ENCODE peak calls at places on chromosomes 13 and 19, in four cellular contexts. O is fibroblast of lung, Q is cardiac muscle cell, L is aorta. V is an unnamed sample. For H3K9me3 and H3K36me3, the result is how much of the 10 kb centered on the place peaks cover.

GRCh38 chr19:8697671-8698432 is 743 bp downstream of the ACTL9 start:
- DNase-seq in O (no peak), Q (no peak), L (no peak), V (no peak)

GRCh38 chr13:40613192-40613818 is 53.1 kb downstream of the FOXO1 start:
- DNase-seq in O (no peak), Q (no peak), L (no peak), V (no peak)

GRCh38 chr19:307111-307531 is 15.9 kb upstream of the PLPP2 start:
- DNase-seq in O (no peak), Q (no peak), L (peak), V (no peak)

GRCh38 chr13:21957833-21958232 is 287.0 kb downstream of the FGF9 start:
- DNase-seq in O (no peak), Q (no peak), L (no peak), V (no peak)

GRCh38 chr19:40719414-40719894 is 2.5 kb downstream of the ITPKC start:
- DNase-seq in O (no peak), Q (no peak), L (no peak), V (no peak)

GRCh38 chr13:95106562-95106961 is 194.7 kb downstream of the ABCC4 start:
- DNase-seq in O (no peak), Q (peak), L (no peak), V (no peak)

GRCh38 chr19:571127-571974 is 1.0 kb upstream of the BSG start:
- DNase-seq in O (peak), Q (peak), L (peak), V (peak)

GRCh38 chr13:27035892-27036235 is 135.7 kb downstream of the USP12 start:
- DNase-seq in O (peak), Q (peak), L (no peak), V (no peak)

GRCh38 chr19:6516659-6517291 is 14.1 kb upstream of the TNFSF9 start:
- DNase-seq in O (peak), Q (peak), L (peak), V (peak)

GRCh38 chr13:99995503-99996176 is 14.1 kb downstream of the ZIC2 start:
- DNase-seq in O (no peak), Q (no peak), L (no peak), V (no peak)

GRCh38 chr19:7638802-7639465 is 2.0 kb downstream of the STXBP2 start:
- DNase-seq in O (no peak), Q (no peak), L (no peak), V (no peak)

GRCh38 chr19:10699650-10700335 is 1.4 kb upstream of the QTRT1 start:
- DNase-seq in O (peak), Q (peak), L (no peak), V (peak)

GRCh38 chr13:54484166-54484565 is 1455.6 kb downstream of the OLFM4 start:
- DNase-seq in O (no peak), Q (no peak), L (no peak), V (no peak)

GRCh38 chr13:54492995-54493394 is 1464.4 kb downstream of the OLFM4 start:
- DNase-seq in O (no peak), Q (no peak), L (no peak), V (no peak)

GRCh38 chr13:54486421-54487166 is 1458.0 kb downstream of the OLFM4 start:
- DNase-seq in O (no peak), Q (no peak), L (no peak), V (peak)

GRCh38 chr13:54489359-54489758 is 1460.7 kb downstream of the OLFM4 start:
- DNase-seq in O (no peak), Q (no peak), L (no peak), V (no peak)
- H3K9me3 ChIP-seq in O (under half), Q (under half), L (under half), V (under half)

GRCh38 chr13:110309159-110309476 is 2.0 kb downstream of the COL4A2 start:
- DNase-seq in O (no peak), Q (no peak), L (no peak), V (no peak)
- H3K4me3 ChIP-seq in O (peak), Q (peak), L (peak), V (peak)

GRCh38 chr19:35458821-35459391 is 10.8 kb downstream of the FFAR2 start:
- DNase-seq in O (no peak), Q (no peak), L (no peak), V (no peak)

GRCh38 chr19:35460608-35461007 is 12.6 kb downstream of the FFAR2 start:
- DNase-seq in O (no peak), Q (peak), L (no peak), V (no peak)

GRCh38 chr19:35459414-35460082 is 11.5 kb downstream of the FFAR2 start:
- DNase-seq in O (no peak), Q (peak), L (peak), V (no peak)

GRCh38 chr19:35457173-35457572 is 9.1 kb downstream of the FFAR2 start:
- DNase-seq in O (no peak), Q (no peak), L (no peak), V (no peak)

DNA sequence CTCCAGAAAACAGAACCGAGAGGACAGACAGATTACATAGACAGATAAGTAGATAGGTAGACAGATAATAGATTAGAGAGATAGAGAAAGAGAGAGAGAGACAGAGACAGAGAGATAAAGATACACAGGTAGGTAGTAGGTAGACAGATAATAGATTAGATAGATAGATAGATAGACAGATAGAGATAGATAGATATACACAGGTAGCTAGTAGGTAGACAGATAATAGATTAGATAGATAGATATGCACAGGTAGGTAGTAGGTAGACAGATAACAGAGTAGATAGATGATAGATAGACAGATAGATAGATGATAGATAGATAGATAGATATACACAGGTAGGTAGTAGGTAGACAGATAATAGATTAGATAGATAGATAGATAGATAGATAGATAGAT is 10.1 kb downstream of the FFAR2 start:
- DNase-seq in O (no peak), Q (no peak), L (no peak), V (no peak)
- H3K36me3 ChIP-seq in O (under half), Q (under half), L (under half), V (under half)

GRCh38 chr19:51915324-51915867 is 10.6 kb upstream of the ZNF649 start:
- DNase-seq in O (no peak), Q (no peak), L (no peak), V (no peak)
- H3K9me3 ChIP-seq in O (under half), Q (under half), L (under half), V (under half)

DNA sequence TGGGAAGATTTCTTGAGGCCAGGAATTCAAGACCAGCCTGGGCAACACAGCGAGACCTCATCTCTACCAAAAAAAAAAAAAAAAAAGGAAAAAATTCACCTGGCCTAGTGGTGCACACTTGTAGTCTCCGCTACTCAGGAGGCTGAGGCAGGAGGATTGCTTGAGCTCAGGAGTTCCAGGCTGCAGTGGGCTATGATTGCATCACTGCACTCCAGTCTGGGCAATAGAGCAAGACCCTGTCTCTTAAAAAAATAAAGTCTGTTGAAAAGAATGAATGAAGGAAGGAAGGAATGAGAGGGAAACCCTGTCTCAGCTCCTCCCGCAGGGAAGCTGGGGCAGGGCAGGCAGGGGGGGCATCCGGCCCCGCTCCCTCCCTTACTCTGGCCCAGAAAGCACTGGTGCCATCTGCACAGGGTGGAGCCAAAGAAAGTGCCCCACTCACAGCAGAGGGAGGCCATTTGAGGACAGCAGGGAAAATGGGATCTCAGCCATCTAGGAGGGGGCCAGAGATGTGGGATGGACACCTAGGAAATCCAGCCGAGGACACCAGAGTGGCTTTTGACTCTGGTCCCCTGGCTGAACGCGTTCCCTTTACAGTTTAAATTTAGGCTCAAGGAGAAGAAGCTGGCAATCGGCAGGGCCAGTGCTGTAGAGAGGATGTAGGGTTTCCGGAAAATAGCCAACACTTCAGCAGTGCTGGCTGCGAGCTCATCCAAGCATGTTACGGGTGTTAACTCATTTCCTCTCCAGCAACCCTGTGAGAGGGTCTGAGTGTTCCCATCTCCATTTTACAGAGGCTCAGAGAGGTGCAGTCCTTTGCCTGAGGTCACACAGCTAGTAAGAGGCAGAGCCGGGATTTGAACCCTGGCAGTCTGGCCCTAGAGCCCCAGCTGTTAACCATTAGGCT is 3.6 kb upstream of the HPN start:
- DNase-seq in O (no peak), Q (peak), L (no peak), V (no peak)
- H3K4me3 ChIP-seq in O (no peak), Q (no peak), L (no peak), V (no peak)

GRCh38 chr19:16654151-16654550 is 5.8 kb downstream of the SMIM7 start:
- DNase-seq in O (no peak), Q (peak), L (no peak), V (peak)
- H3K36me3 ChIP-seq in O (under half), Q (under half), L (under half), V (half or more)

DNA sequence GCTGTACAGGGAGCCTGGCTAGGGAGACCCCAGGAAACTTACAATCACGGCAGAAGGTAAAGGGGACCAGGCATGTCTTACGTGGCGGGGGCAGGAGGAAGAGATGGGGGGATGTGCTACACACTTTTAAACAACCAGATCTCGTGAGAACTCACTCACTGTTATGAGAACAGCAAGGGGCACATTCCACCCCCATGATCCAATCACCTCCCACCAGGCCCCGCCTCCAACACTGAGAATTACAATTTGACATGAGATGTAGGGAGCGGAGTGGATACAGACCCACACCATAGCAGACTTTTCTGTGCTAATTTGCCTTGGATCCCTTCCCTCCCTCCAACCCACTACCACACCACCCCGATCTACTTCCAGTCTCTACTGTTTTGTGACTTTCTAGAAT is 106.7 kb upstream of the PEG3 start:
- DNase-seq in O (no peak), Q (no peak), L (no peak), V (no peak)
- H3K9me3 ChIP-seq in O (under half), Q (under half), L (under half), V (under half)

GRCh38 chr19:23385404-23385803 is 9.9 kb downstream of the ZNF91 start:
- DNase-seq in O (no peak), Q (no peak), L (no peak), V (no peak)

GRCh38 chr19:23381114-23381513 is 14.2 kb downstream of the ZNF91 start:
- DNase-seq in O (no peak), Q (no peak), L (no peak), V (no peak)

GRCh38 chr19:23384858-23385257 is 10.4 kb downstream of the ZNF91 start:
- DNase-seq in O (no peak), Q (no peak), L (no peak), V (no peak)

GRCh38 chr19:23384166-23384565 is 11.1 kb downstream of the ZNF91 start:
- DNase-seq in O (no peak), Q (no peak), L (no peak), V (no peak)

GRCh38 chr19:23382955-23383354 is 12.3 kb downstream of the ZNF91 start:
- DNase-seq in O (no peak), Q (no peak), L (no peak), V (no peak)
- H3K4me3 ChIP-seq in O (no peak), Q (no peak), L (no peak), V (no peak)